ENCODE peak calls at places on chromosomes 12 and 14, in eight cellular contexts. One of them, this sample, is unnamed.

GRCh38 chr14:32728957-32729356 is 209.7 kb upstream of the NPAS3 start:
- DNase-seq in foreskin fibroblast: no peak
- DNase-seq in AG09309: no peak
- DNase-seq in uterus: no peak
- DNase-seq in astrocyte of the cerebellum: no peak
- DNase-seq in GM12865: no peak
- DNase-seq in tibial nerve: no peak
- DNase-seq in adrenal gland: no peak
- DNase-seq in this sample: no peak

GRCh38 chr12:117360551-117361311 is 695 bp downstream of the NOS1 start:
- DNase-seq in foreskin fibroblast: no peak
- DNase-seq in AG09309: no peak
- DNase-seq in uterus: no peak
- DNase-seq in astrocyte of the cerebellum: no peak
- DNase-seq in GM12865: no peak
- DNase-seq in tibial nerve: no peak
- DNase-seq in adrenal gland: no peak
- DNase-seq in this sample: no peak

GRCh38 chr12:43208627-43209026 is 343.4 kb downstream of the ADAMTS20 start:
- DNase-seq in foreskin fibroblast: peak; percentile 12
- DNase-seq in AG09309: no peak
- DNase-seq in uterus: no peak
- DNase-seq in astrocyte of the cerebellum: peak; percentile 24
- DNase-seq in GM12865: no peak
- DNase-seq in tibial nerve: no peak
- DNase-seq in adrenal gland: no peak
- DNase-seq in this sample: no peak

GRCh38 chr14:51442513-51443175 is 202.6 kb downstream of the TMX1 start:
- DNase-seq in foreskin fibroblast: peak; percentile 97
- DNase-seq in AG09309: peak; percentile 89
- DNase-seq in uterus: peak; percentile 42
- DNase-seq in astrocyte of the cerebellum: peak; percentile 96
- DNase-seq in GM12865: no peak
- DNase-seq in tibial nerve: no peak
- DNase-seq in adrenal gland: no peak
- DNase-seq in this sample: peak; percentile 73

GRCh38 chr12:117100251-117100650 is 1.0 kb upstream of the TESC start:
- DNase-seq in foreskin fibroblast: peak; percentile 42
- DNase-seq in AG09309: no peak
- DNase-seq in uterus: no peak
- DNase-seq in astrocyte of the cerebellum: no peak
- DNase-seq in GM12865: no peak
- DNase-seq in tibial nerve: no peak
- DNase-seq in adrenal gland: no peak
- DNase-seq in this sample: no peak

GRCh38 chr12:559907-560455 is 100.2 kb downstream of the B4GALNT3 start:
- DNase-seq in foreskin fibroblast: no peak
- DNase-seq in AG09309: no peak
- DNase-seq in uterus: no peak
- DNase-seq in astrocyte of the cerebellum: no peak
- DNase-seq in GM12865: no peak
- DNase-seq in tibial nerve: no peak
- DNase-seq in adrenal gland: no peak
- DNase-seq in this sample: no peak

GRCh38 chr12:50597200-50598195 is 92.7 kb downstream of the DIP2B start:
- DNase-seq in foreskin fibroblast: peak; percentile 77
- DNase-seq in AG09309: no peak
- DNase-seq in uterus: peak; percentile 24
- DNase-seq in astrocyte of the cerebellum: no peak
- DNase-seq in GM12865: peak; percentile 82
- DNase-seq in tibial nerve: no peak
- DNase-seq in adrenal gland: no peak
- DNase-seq in this sample: peak; percentile 61

GRCh38 chr12:32603071-32603470 is 76.0 kb upstream of the DNM1L start:
- DNase-seq in foreskin fibroblast: no peak
- DNase-seq in AG09309: no peak
- DNase-seq in uterus: no peak
- DNase-seq in astrocyte of the cerebellum: no peak
- DNase-seq in GM12865: no peak
- DNase-seq in tibial nerve: no peak
- DNase-seq in adrenal gland: no peak
- DNase-seq in this sample: no peak

GRCh38 chr14:73619524-73619923 is 7.2 kb downstream of the ACOT6 start:
- DNase-seq in foreskin fibroblast: no peak
- DNase-seq in AG09309: no peak
- DNase-seq in uterus: no peak
- DNase-seq in astrocyte of the cerebellum: no peak
- DNase-seq in GM12865: no peak
- DNase-seq in tibial nerve: no peak
- DNase-seq in adrenal gland: no peak
- DNase-seq in this sample: no peak

GRCh38 chr14:96176275-96176674 is 28.4 kb upstream of the BDKRB2 start:
- DNase-seq in foreskin fibroblast: peak; percentile 87
- DNase-seq in AG09309: peak; percentile 46
- DNase-seq in uterus: no peak
- DNase-seq in astrocyte of the cerebellum: no peak
- DNase-seq in GM12865: no peak
- DNase-seq in tibial nerve: no peak
- DNase-seq in adrenal gland: no peak
- DNase-seq in this sample: no peak

GRCh38 chr12:109606261-109607028 is 32.9 kb downstream of the MVK start:
- DNase-seq in foreskin fibroblast: peak; percentile 25
- DNase-seq in AG09309: no peak
- DNase-seq in uterus: no peak
- DNase-seq in astrocyte of the cerebellum: no peak
- DNase-seq in GM12865: no peak
- DNase-seq in tibial nerve: no peak
- DNase-seq in adrenal gland: no peak
- DNase-seq in this sample: no peak

DNA sequence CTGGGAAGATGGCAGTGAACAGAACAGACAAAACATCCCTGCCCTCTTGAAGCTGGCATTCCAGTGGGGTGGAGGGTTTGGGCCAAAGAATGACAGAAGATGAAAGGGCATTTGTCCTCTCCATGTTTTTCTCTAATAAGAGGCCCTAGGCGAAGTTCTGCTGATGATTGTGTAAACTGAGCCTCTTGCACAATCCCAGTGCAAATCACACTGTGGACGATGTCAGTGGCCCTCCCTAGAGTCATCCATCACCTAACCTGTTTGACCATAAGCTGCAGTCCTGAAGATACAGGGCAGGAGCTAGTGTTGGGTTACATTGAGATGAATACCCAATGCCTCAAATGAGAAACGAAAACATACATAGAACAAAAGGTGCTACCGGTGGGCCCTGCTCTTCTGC is 622.4 kb upstream of the TBX3 start:
- DNase-seq in foreskin fibroblast: no peak
- DNase-seq in AG09309: no peak
- DNase-seq in uterus: no peak
- DNase-seq in astrocyte of the cerebellum: no peak
- DNase-seq in GM12865: no peak
- DNase-seq in tibial nerve: no peak
- DNase-seq in adrenal gland: no peak
- DNase-seq in this sample: no peak
- TF ChIP-seq CTCF in foreskin fibroblast: no peak
- TF ChIP-seq CTCF in AG09309: no peak
- TF ChIP-seq CTCF in uterus: no peak
- TF ChIP-seq CTCF in astrocyte of the cerebellum: no peak
- TF ChIP-seq CTCF in GM12865: no peak
- TF ChIP-seq CTCF in tibial nerve: no peak
- TF ChIP-seq CTCF in adrenal gland: no peak
- TF ChIP-seq CTCF in this sample: no peak

GRCh38 chr12:111149299-111149698 is 219.6 kb downstream of the PHETA1 start:
- DNase-seq in foreskin fibroblast: no peak
- DNase-seq in AG09309: no peak
- DNase-seq in uterus: no peak
- DNase-seq in astrocyte of the cerebellum: no peak
- DNase-seq in GM12865: no peak
- DNase-seq in tibial nerve: no peak
- DNase-seq in adrenal gland: no peak
- DNase-seq in this sample: no peak
- TF ChIP-seq CTCF in foreskin fibroblast: no peak
- TF ChIP-seq CTCF in AG09309: no peak
- TF ChIP-seq CTCF in uterus: no peak
- TF ChIP-seq CTCF in astrocyte of the cerebellum: no peak
- TF ChIP-seq CTCF in GM12865: peak; percentile 6
- TF ChIP-seq CTCF in tibial nerve: no peak
- TF ChIP-seq CTCF in adrenal gland: no peak
- TF ChIP-seq CTCF in this sample: no peak

DNA sequence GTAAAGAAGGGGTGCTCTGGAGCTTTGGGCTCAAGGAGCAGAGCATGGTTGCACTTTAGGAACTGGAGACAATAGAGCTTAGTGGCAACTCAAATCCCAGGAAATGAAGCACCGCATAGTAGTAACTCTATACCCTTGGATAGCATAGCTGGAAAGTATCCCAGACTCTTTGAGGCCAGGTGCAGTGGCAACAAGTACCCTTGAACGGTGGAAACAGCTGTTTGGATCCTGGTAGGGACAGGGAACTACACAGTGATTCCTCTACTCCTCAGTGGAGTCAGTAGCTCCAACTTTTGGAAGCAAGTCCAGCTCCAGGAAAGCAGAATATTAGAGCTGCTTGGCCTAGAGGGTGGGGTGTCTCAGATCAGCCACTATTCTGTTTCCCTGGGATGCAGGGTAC is 129.0 kb upstream of the WSCD2 start:
- DNase-seq in foreskin fibroblast: no peak
- DNase-seq in AG09309: no peak
- DNase-seq in uterus: no peak
- DNase-seq in astrocyte of the cerebellum: no peak
- DNase-seq in GM12865: no peak
- DNase-seq in tibial nerve: no peak
- DNase-seq in adrenal gland: no peak
- DNase-seq in this sample: no peak
- TF ChIP-seq CTCF in foreskin fibroblast: no peak
- TF ChIP-seq CTCF in AG09309: no peak
- TF ChIP-seq CTCF in uterus: no peak
- TF ChIP-seq CTCF in astrocyte of the cerebellum: no peak
- TF ChIP-seq CTCF in GM12865: no peak
- TF ChIP-seq CTCF in tibial nerve: no peak
- TF ChIP-seq CTCF in adrenal gland: no peak
- TF ChIP-seq CTCF in this sample: no peak

DNA sequence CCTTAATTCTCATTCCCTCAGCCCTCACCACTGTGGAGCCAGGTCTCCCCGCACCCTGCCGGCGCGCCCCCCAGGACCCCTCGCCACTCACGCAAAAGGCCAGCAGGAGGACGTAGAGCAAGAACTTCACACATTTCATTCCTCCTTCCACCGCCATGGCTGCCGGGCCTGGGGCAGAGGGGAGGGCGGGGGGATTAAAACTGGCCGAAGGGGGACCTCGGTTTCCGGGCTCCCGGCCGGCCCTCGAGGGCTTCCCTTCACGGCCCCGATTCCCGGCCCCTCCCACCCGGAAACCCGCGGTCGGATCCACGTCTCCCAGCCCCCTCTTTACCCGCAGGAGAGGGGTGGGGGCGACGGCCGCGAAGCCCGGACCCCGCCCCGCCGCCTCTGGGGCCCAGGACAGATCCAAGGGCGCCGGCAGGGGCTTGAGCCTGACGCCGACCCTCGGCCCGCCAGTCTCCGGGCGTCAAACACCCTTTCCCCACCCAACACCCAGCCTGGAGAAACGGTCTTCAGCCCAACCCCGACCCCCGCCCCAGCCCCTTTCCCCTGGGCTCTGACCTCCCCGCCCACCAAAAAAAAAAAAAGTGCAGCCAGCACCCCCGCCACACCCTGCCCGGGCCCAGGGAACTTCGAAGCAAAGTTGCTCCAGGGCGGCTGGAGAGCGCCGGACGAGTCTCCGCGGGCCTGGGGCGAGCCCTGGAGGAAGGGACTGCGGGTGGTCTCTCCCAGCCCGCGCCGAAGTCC is 451 bp downstream of the CD63 start:
- DNase-seq in foreskin fibroblast: peak; percentile 89
- DNase-seq in AG09309: no peak
- DNase-seq in uterus: peak; percentile 84
- DNase-seq in astrocyte of the cerebellum: no peak
- DNase-seq in GM12865: peak; percentile 32
- DNase-seq in tibial nerve: peak; percentile 67
- DNase-seq in adrenal gland: peak; percentile 86
- DNase-seq in this sample: no peak
- TF ChIP-seq CTCF in foreskin fibroblast: no peak
- TF ChIP-seq CTCF in AG09309: no peak
- TF ChIP-seq CTCF in uterus: no peak
- TF ChIP-seq CTCF in astrocyte of the cerebellum: no peak
- TF ChIP-seq CTCF in GM12865: no peak
- TF ChIP-seq CTCF in tibial nerve: no peak
- TF ChIP-seq CTCF in adrenal gland: no peak
- TF ChIP-seq CTCF in this sample: no peak

GRCh38 chr12:21451529-21451928 is 14.1 kb downstream of the PYROXD1 start:
- DNase-seq in foreskin fibroblast: no peak
- DNase-seq in AG09309: no peak
- DNase-seq in uterus: no peak
- DNase-seq in astrocyte of the cerebellum: peak; percentile 0
- DNase-seq in GM12865: no peak
- DNase-seq in tibial nerve: no peak
- DNase-seq in adrenal gland: no peak
- DNase-seq in this sample: no peak
- TF ChIP-seq CTCF in foreskin fibroblast: no peak
- TF ChIP-seq CTCF in AG09309: no peak
- TF ChIP-seq CTCF in uterus: no peak
- TF ChIP-seq CTCF in astrocyte of the cerebellum: no peak
- TF ChIP-seq CTCF in GM12865: no peak
- TF ChIP-seq CTCF in tibial nerve: no peak
- TF ChIP-seq CTCF in adrenal gland: no peak
- TF ChIP-seq CTCF in this sample: no peak

GRCh38 chr12:49295087-49296001 is at the start of gene PRPH:
- DNase-seq in foreskin fibroblast: peak; percentile 35
- DNase-seq in AG09309: no peak
- DNase-seq in uterus: no peak
- DNase-seq in astrocyte of the cerebellum: no peak
- DNase-seq in GM12865: no peak
- DNase-seq in tibial nerve: no peak
- DNase-seq in adrenal gland: no peak
- DNase-seq in this sample: no peak
- TF ChIP-seq CTCF in foreskin fibroblast: no peak
- TF ChIP-seq CTCF in AG09309: no peak
- TF ChIP-seq CTCF in uterus: no peak
- TF ChIP-seq CTCF in astrocyte of the cerebellum: no peak
- TF ChIP-seq CTCF in GM12865: no peak
- TF ChIP-seq CTCF in tibial nerve: no peak
- TF ChIP-seq CTCF in adrenal gland: no peak
- TF ChIP-seq CTCF in this sample: no peak